ENCODE peak calls at places on chromosomes 1 and 21, in five cellular contexts. X is activated CD4-positive, alpha-beta T cell treated with anti-CD3 and anti-CD28 coated beads, Interleukin-2, amount 50 U/mL, for 1 hour; P is left ventricle myocardium inferior; B is stimulated activated CD8-positive, alpha-beta memory T cell treated with anti-CD3 and anti-CD28 coated beads, Interleukin-4, amount 100 ng/mL, for 1 hour; H is EH. E is an unnamed sample.

GRCh38 chr21:27693376-27693775 is 726.5 kb upstream of the ADAMTS5 start:
- DNase-seq in X (no peak), P (no peak), B (no peak), H (peak; percentile 91), E (no peak)

GRCh38 chr1:10063878-10064277 is 31.1 kb downstream of the UBE4B start:
- DNase-seq in X (no peak), P (no peak), B (no peak), H (no peak), E (peak; percentile 4)

GRCh38 chr1:12251442-12251841 is 21.6 kb downstream of the VPS13D start:
- DNase-seq in X (no peak), P (no peak), B (no peak), H (peak; percentile 40), E (no peak)

GRCh38 chr1:39250460-39251240 is 46.2 kb downstream of the MACF1 start:
- DNase-seq in X (no peak), P (no peak), B (no peak), H (peak; percentile 47), E (no peak)

GRCh38 chr1:11138952-11139351 is 39.3 kb upstream of the EXOSC10 start:
- DNase-seq in X (no peak), P (no peak), B (no peak), H (peak; percentile 34), E (no peak)

GRCh38 chr1:171433451-171433850 is 51.9 kb upstream of the PRRC2C start:
- DNase-seq in X (no peak), P (no peak), B (no peak), H (peak; percentile 47), E (no peak)

GRCh38 chr1:45329445-45329844 is 2.8 kb downstream of the HPDL start:
- DNase-seq in X (no peak), P (no peak), B (no peak), H (no peak), E (no peak)

GRCh38 chr1:155569988-155570592 is 7.5 kb upstream of the ASH1L start:
- DNase-seq in X (no peak), P (no peak), B (no peak), H (peak; percentile 13), E (no peak)

GRCh38 chr1:175826705-175827104 is 83.3 kb upstream of the TNR start:
- DNase-seq in X (no peak), P (no peak), B (no peak), H (no peak), E (no peak)

GRCh38 chr1:245512980-245513578 is 358.3 kb downstream of the KIF26B start:
- DNase-seq in X (no peak), P (no peak), B (no peak), H (peak; percentile 18), E (no peak)

GRCh38 chr1:116002781-116003455 is 26.6 kb downstream of the SLC22A15 start:
- DNase-seq in X (no peak), P (no peak), B (no peak), H (no peak), E (no peak)

GRCh38 chr1:193979219-193979618 is 792.8 kb upstream of the B3GALT2 start:
- DNase-seq in X (no peak), P (no peak), B (no peak), H (no peak), E (no peak)

GRCh38 chr1:111592389-111593361 is 26.9 kb upstream of the RAP1A start:
- DNase-seq in X (peak; percentile 87), P (peak; percentile 87), B (peak; percentile 86), H (peak; percentile 89), E (peak; percentile 4)

GRCh38 chr1:60540176-60540575 is 466.6 kb upstream of the C1orf87 start:
- DNase-seq in X (no peak), P (no peak), B (no peak), H (no peak), E (no peak)

GRCh38 chr21:14569026-14569425 is 22.9 kb upstream of the SAMSN1 start:
- DNase-seq in X (no peak), P (no peak), B (no peak), H (no peak), E (no peak)

GRCh38 chr1:44024903-44025525 is 6.2 kb downstream of the SLC6A9 start:
- DNase-seq in X (no peak), P (no peak), B (no peak), H (peak; percentile 61), E (no peak)

GRCh38 chr1:114750780-114751179 is 7.0 kb downstream of the CSDE1 start:
- DNase-seq in X (no peak), P (no peak), B (no peak), H (no peak), E (no peak)